ENCODE peak calls at places on chromosomes 12 and 14, in four cellular contexts. S is effector memory CD8-positive, alpha-beta T cell; R is astrocyte; C is CD4-positive, CD25-positive, alpha-beta regulatory T cell. T is an unnamed sample.

GRCh38 chr12:123958876-123959275 is 13.8 kb downstream of the CCDC92 start:
- DNase-seq in C (no peak), R (no peak), S (no peak), T (no peak)

GRCh38 chr14:80792756-80793155 is 148.8 kb downstream of the CEP128 start:
- DNase-seq in C (no peak), R (no peak), S (no peak), T (no peak)

GRCh38 chr12:92735131-92735721 is 32.4 kb downstream of the PLEKHG7 start:
- DNase-seq in S (no peak), C (no peak), R (peak), T (peak)

GRCh38 chr14:23539209-23539866 is 12.2 kb downstream of the ZFHX2 start:
- DNase-seq in R (no peak), S (peak), C (no peak), T (peak)

GRCh38 chr14:82913396-82913795 is 1379.7 kb upstream of the SEL1L start:
- DNase-seq in C (no peak), R (no peak), S (no peak), T (no peak)

GRCh38 chr14:104132981-104133380 is 5.4 kb upstream of the KIF26A start:
- DNase-seq in R (no peak), C (no peak), S (no peak), T (peak)

GRCh38 chr14:42004321-42004720 is 397.6 kb downstream of the LRFN5 start:
- DNase-seq in S (no peak), C (no peak), R (no peak), T (no peak)

GRCh38 chr12:28443337-28443736 is 253.1 kb downstream of the CCDC91 start:
- DNase-seq in R (no peak), S (no peak), C (no peak), T (no peak)

GRCh38 chr14:59133202-59133601 is 55.3 kb upstream of the DAAM1 start:
- DNase-seq in S (no peak), R (no peak), C (no peak), T (no peak)

GRCh38 chr12:67501362-67501761 is 147.2 kb upstream of the DYRK2 start:
- DNase-seq in C (no peak), R (no peak), S (no peak), T (no peak)

GRCh38 chr12:96773031-96773430 is 134.0 kb upstream of the NEDD1 start:
- DNase-seq in S (no peak), C (no peak), R (no peak), T (no peak)

GRCh38 chr12:92621312-92621711 is 81.5 kb upstream of the PLEKHG7 start:
- DNase-seq in R (no peak), S (no peak), C (no peak), T (no peak)

GRCh38 chr14:61103541-61104339 is 122.7 kb downstream of the SLC38A6 start:
- DNase-seq in R (peak), C (no peak), S (no peak), T (peak)

GRCh38 chr14:68849416-68849815 is 56.5 kb upstream of the ZFP36L1 start:
- DNase-seq in C (no peak), R (no peak), S (no peak), T (no peak)

GRCh38 chr14:20295067-20295466 is 10.7 kb downstream of the TTC5 start:
- DNase-seq in C (no peak), S (no peak), R (no peak), T (no peak)

GRCh38 chr12:89383235-89384049 is 31.1 kb upstream of the DUSP6 start:
- DNase-seq in C (no peak), S (no peak), R (peak), T (no peak)

GRCh38 chr14:101584049-101584859 is 23.0 kb downstream of the DIO3 start:
- DNase-seq in S (no peak), R (no peak), C (no peak), T (peak)

GRCh38 chr12:122182887-122183587 is at the start of gene LRRC43:
- DNase-seq in R (peak), C (no peak), S (peak), T (peak)

GRCh38 chr12:100669922-100670321 is 96.4 kb downstream of the GAS2L3 start:
- DNase-seq in R (no peak), S (no peak), C (no peak), T (no peak)

GRCh38 chr14:37056473-37056872 is 115.9 kb downstream of the SLC25A21 start:
- DNase-seq in C (no peak), S (no peak), R (peak), T (peak)

GRCh38 chr12:24948452-24948815 is 467 bp downstream of the BCAT1 start:
- DNase-seq in C (no peak), S (no peak), R (peak), T (no peak)

GRCh38 chr12:130818381-130819247 is 20.4 kb downstream of the STX2 start:
- DNase-seq in C (peak), R (no peak), S (peak), T (peak)

GRCh38 chr12:9050521-9051155 is 61.3 kb downstream of the KLRG1 start:
- DNase-seq in S (no peak), C (no peak), R (no peak), T (no peak)

GRCh38 chr14:105474478-105475268 is at the start of gene CRIP2:
- DNase-seq in S (peak), C (peak), R (no peak), T (peak)

GRCh38 chr14:101950100-101950499 is 14.3 kb upstream of the DYNC1H1 start:
- DNase-seq in R (no peak), S (no peak), C (no peak), T (no peak)

GRCh38 chr12:2113501-2113912 is 60.7 kb downstream of the CACNA1C start:
- DNase-seq in C (no peak), S (no peak), R (no peak), T (no peak)

GRCh38 chr14:35492569-35493014 is 41.4 kb upstream of the INSM2 start:
- DNase-seq in S (no peak), C (no peak), R (no peak), T (no peak)

GRCh38 chr12:9604288-9604687 is 3.4 kb downstream of the KLRB1 start:
- DNase-seq in C (no peak), R (no peak), S (no peak), T (no peak)

T was measured in iPS-NIHi11.